ENCODE peak calls at places on chromosomes 2 and 18, in seven cellular contexts. L, P, S, O, J, H and M are unnamed samples.

GRCh38 chr2:54560146-54560881 is 104.2 kb downstream of the SPTBN1 start:
- DNase-seq in L (peak; percentile 70), P (no peak), S (peak; percentile 51), O (peak; percentile 74), J (peak; percentile 89), H (no peak), M (peak; percentile 59)

GRCh38 chr2:23637011-23637778 is 252.2 kb downstream of the KLHL29 start:
- DNase-seq in L (peak; percentile 8), P (no peak), S (no peak), O (no peak), J (no peak), H (no peak), M (peak; percentile 18)

GRCh38 chr2:54641988-54642387 is 81.5 kb upstream of the EML6 start:
- DNase-seq in L (no peak), P (no peak), S (no peak), O (no peak), J (no peak), H (no peak), M (no peak)

GRCh38 chr2:156695020-156695419 is 258.8 kb downstream of the GPD2 start:
- DNase-seq in L (no peak), P (no peak), S (no peak), O (no peak), J (no peak), H (no peak), M (no peak)

GRCh38 chr18:45997689-45998088 is 30.6 kb upstream of the EPG5 start:
- DNase-seq in L (no peak), P (no peak), S (no peak), O (no peak), J (no peak), H (no peak), M (no peak)

GRCh38 chr2:132642415-132642814 is 27.6 kb downstream of the LYPD1 start:
- DNase-seq in L (no peak), P (no peak), S (no peak), O (no peak), J (no peak), H (no peak), M (no peak)

GRCh38 chr18:57141208-57142129 is 5.4 kb upstream of the BOD1L2 start:
- DNase-seq in L (peak; percentile 77), P (no peak), S (peak; percentile 56), O (no peak), J (no peak), H (no peak), M (peak; percentile 59)

GRCh38 chr18:31688601-31689000 is 4.2 kb upstream of the B4GALT6 start:
- DNase-seq in L (no peak), P (no peak), S (no peak), O (no peak), J (no peak), H (no peak), M (no peak)

GRCh38 chr2:173149491-173149890 is 73.8 kb downstream of the MAP3K20 start:
- DNase-seq in L (no peak), P (no peak), S (no peak), O (no peak), J (no peak), H (no peak), M (no peak)

GRCh38 chr2:28437142-28437835 is 44.6 kb downstream of the FOSL2 start:
- DNase-seq in L (peak; percentile 94), P (no peak), S (peak; percentile 85), O (no peak), J (no peak), H (peak; percentile 57), M (peak; percentile 97)

GRCh38 chr2:217926801-217927200 is 76.0 kb downstream of the TNS1 start:
- DNase-seq in L (peak; percentile 14), P (no peak), S (no peak), O (no peak), J (no peak), H (no peak), M (no peak)

GRCh38 chr2:26615336-26616031 is 25.7 kb downstream of the CIB4 start:
- DNase-seq in L (peak; percentile 22), P (no peak), S (peak; percentile 32), O (no peak), J (peak; percentile 27), H (no peak), M (peak; percentile 21)

GRCh38 chr2:121427187-121427689 is 103.4 kb upstream of the RNU4ATAC start:
- DNase-seq in L (no peak), P (no peak), S (no peak), O (no peak), J (no peak), H (no peak), M (no peak)

GRCh38 chr2:85438291-85439110 is 20.0 kb downstream of the SH2D6 start:
- DNase-seq in L (peak; percentile 65), P (no peak), S (no peak), O (no peak), J (no peak), H (peak; percentile 43), M (no peak)

GRCh38 chr2:14634885-14635871 is 2.7 kb downstream of the LRATD1 start:
- DNase-seq in L (peak; percentile 88), P (peak; percentile 17), S (peak; percentile 77), O (no peak), J (no peak), H (peak; percentile 21), M (peak; percentile 88)
- TF ChIP-seq CTCF in L (no peak), P (no peak), S (no peak), O (no peak), J (no peak), H (no peak), M (peak; percentile 31)

GRCh38 chr2:224711859-224712258 is 4.3 kb downstream of the CCDC195 start:
- DNase-seq in L (no peak), P (no peak), S (no peak), O (no peak), J (no peak), H (no peak), M (no peak)
- H3K4me3 ChIP-seq in L (no peak overlapping the region), P (no peak overlapping the region), S (no peak overlapping the region), O (no peak overlapping the region), J (no peak overlapping the region), H (no peak overlapping the region), M (no peak overlapping the region)

GRCh38 chr2:108854484-108854883 is 67.9 kb downstream of the CCDC138 start:
- DNase-seq in L (no peak), P (no peak), S (no peak), O (no peak), J (no peak), H (no peak), M (no peak)

GRCh38 chr2:108853421-108853820 is 66.8 kb downstream of the CCDC138 start:
- DNase-seq in L (no peak), P (no peak), S (no peak), O (no peak), J (no peak), H (no peak), M (no peak)

GRCh38 chr2:108852375-108852774 is 65.8 kb downstream of the CCDC138 start:
- DNase-seq in L (no peak), P (no peak), S (no peak), O (no peak), J (no peak), H (no peak), M (no peak)

GRCh38 chr2:108858894-108859293 is 72.3 kb downstream of the CCDC138 start:
- DNase-seq in L (no peak), P (no peak), S (no peak), O (no peak), J (no peak), H (no peak), M (peak; percentile 43)

GRCh38 chr2:108855194-108855593 is 68.6 kb downstream of the CCDC138 start:
- DNase-seq in L (no peak), P (no peak), S (no peak), O (peak; percentile 21), J (peak; percentile 20), H (no peak), M (peak; percentile 60)
- TF ChIP-seq CTCF in L (no peak), P (no peak), S (no peak), O (peak; percentile 67), J (no peak), H (no peak), M (peak; percentile 39)

GRCh38 chr18:72866901-72867701 is 686 bp downstream of the NETO1 start:
- DNase-seq in L (no peak), P (no peak), S (no peak), O (no peak), J (no peak), H (no peak), M (peak; percentile 21)
- H3K4me3 ChIP-seq in L (no peak overlapping the region), P (no peak overlapping the region), S (no peak overlapping the region), O (no peak overlapping the region), J (no peak overlapping the region), H (no peak overlapping the region), M (peak overlapping the region; percentile 8)